ENCODE peak calls at places on chromosomes 2 and 18, in seven cellular contexts. F is memory B cell; C is stimulated activated CD4-positive, alpha-beta T cell treated with anti-CD3 and anti-CD28 coated beads, Interleukin-1b, Interleukin-23, amount 100 ng/mL, for 4 hours; D is central memory CD8-positive, alpha-beta T cell; J is SK-N-DZ; N is astrocyte of the spinal cord; L is substantia nigra. K is an unnamed sample.

GRCh38 chr2:144239726-144240125 is 280.2 kb downstream of the ZEB2 start:
- DNase-seq in F (no peak), C (no peak), D (no peak), J (no peak), N (no peak), L (no peak), K (no peak)

GRCh38 chr2:146212602-146213001 is 1632.2 kb upstream of the ACVR2A start:
- DNase-seq in F (no peak), C (no peak), D (no peak), J (no peak), N (no peak), L (no peak), K (no peak)

GRCh38 chr2:223936862-223937326 is 8.2 kb downstream of the WDFY1 start:
- DNase-seq in F (no peak), C (no peak), D (no peak), J (no peak), N (peak), L (no peak), K (no peak)

GRCh38 chr2:225040862-225041209 is 1.4 kb downstream of the DOCK10 start:
- DNase-seq in F (no peak), C (peak), D (no peak), J (no peak), N (peak), L (peak), K (peak)

GRCh38 chr18:22551536-22552151 is 133.9 kb upstream of the CTAGE1 start:
- DNase-seq in F (no peak), C (no peak), D (no peak), J (no peak), N (peak), L (no peak), K (peak)

GRCh38 chr2:224449212-224450147 is 47.6 kb upstream of the FAM124B start:
- DNase-seq in F (no peak), C (no peak), D (no peak), J (no peak), N (no peak), L (no peak), K (peak)

GRCh38 chr18:55321268-55322175 is 266.5 kb downstream of the TCF4 start:
- DNase-seq in F (peak), C (no peak), D (no peak), J (peak), N (peak), L (peak), K (peak)

GRCh38 chr2:207624170-207625013 is 802 bp downstream of the METTL21A start:
- DNase-seq in F (peak), C (peak), D (no peak), J (peak), N (peak), L (peak), K (peak)

GRCh38 chr2:103174711-103175110 is 412.9 kb downstream of the TMEM182 start:
- DNase-seq in F (no peak), C (no peak), D (no peak), J (no peak), N (peak), L (no peak), K (no peak)

GRCh38 chr18:26757263-26758019 is 108.1 kb downstream of the AQP4 start:
- DNase-seq in F (no peak), C (no peak), D (no peak), J (no peak), N (no peak), L (no peak), K (no peak)

GRCh38 chr18:58850784-58851469 is 13.8 kb upstream of the ZNF532 start:
- DNase-seq in F (no peak), C (no peak), D (no peak), J (no peak), N (no peak), L (no peak), K (no peak)

GRCh38 chr2:226891780-226892590 is 56.1 kb downstream of the RHBDD1 start:
- DNase-seq in F (no peak), C (no peak), D (no peak), J (no peak), N (peak), L (no peak), K (peak)

GRCh38 chr2:165239230-165239629 is at the start of gene SCN2A:
- DNase-seq in F (no peak), C (no peak), D (no peak), J (peak), N (peak), L (no peak), K (peak)

GRCh38 chr2:71862921-71863320 is 284.7 kb downstream of the CYP26B1 start:
- DNase-seq in F (no peak), C (no peak), D (no peak), J (no peak), N (no peak), L (no peak), K (no peak)

GRCh38 chr2:221455214-221455613 is 116.9 kb downstream of the EPHA4 start:
- DNase-seq in F (no peak), C (no peak), D (no peak), J (no peak), N (no peak), L (no peak), K (no peak)

GRCh38 chr2:20093263-20094141 is 42.1 kb upstream of the LAPTM4A start:
- DNase-seq in F (no peak), C (no peak), D (no peak), J (peak), N (peak), L (no peak), K (peak)

GRCh38 chr2:3633089-3633981 is 24.7 kb upstream of the ALLC start:
- DNase-seq in F (no peak), C (no peak), D (no peak), J (no peak), N (peak), L (no peak), K (peak)

GRCh38 chr2:152473151-152473857 is 138.3 kb downstream of the FMNL2 start:
- DNase-seq in F (no peak), C (no peak), D (no peak), J (no peak), N (no peak), L (no peak), K (no peak)

GRCh38 chr2:73899801-73900336 is 7.1 kb downstream of the ACTG2 start:
- DNase-seq in F (no peak), C (no peak), D (no peak), J (no peak), N (no peak), L (no peak), K (no peak)

GRCh38 chr2:109563294-109563693 is 50.5 kb downstream of the SEPTIN10 start:
- DNase-seq in F (no peak), C (no peak), D (no peak), J (no peak), N (no peak), L (no peak), K (no peak)

GRCh38 chr2:219452361-219453317 is 18.0 kb downstream of the SPEG start:
- DNase-seq in F (no peak), C (no peak), D (no peak), J (no peak), N (peak), L (no peak), K (peak)

GRCh38 chr2:231662811-231663457 is 45.4 kb upstream of the PTMA start:
- DNase-seq in F (no peak), C (no peak), D (no peak), J (no peak), N (no peak), L (no peak), K (no peak)

GRCh38 chr2:71697106-71698010 is 244.0 kb downstream of the DYSF start:
- DNase-seq in F (no peak), C (no peak), D (no peak), J (no peak), N (no peak), L (no peak), K (no peak)

GRCh38 chr2:104769096-104769495 is 84.8 kb upstream of the POU3F3 start:
- DNase-seq in F (no peak), C (no peak), D (no peak), J (no peak), N (peak), L (no peak), K (peak)

GRCh38 chr2:38108907-38109731 is 33.2 kb upstream of the CYP1B1 start:
- DNase-seq in F (no peak), C (no peak), D (no peak), J (no peak), N (no peak), L (no peak), K (no peak)

GRCh38 chr2:162013514-162014205 is 60.4 kb downstream of the DPP4 start:
- DNase-seq in F (no peak), C (no peak), D (no peak), J (no peak), N (no peak), L (no peak), K (no peak)

GRCh38 chr2:54572262-54572635 is 116.1 kb downstream of the SPTBN1 start:
- DNase-seq in F (no peak), C (no peak), D (peak), J (no peak), N (peak), L (no peak), K (peak)

K was measured in LHCN-M2.